ENCODE peak calls at places on chromosomes 3 and 15, in seven cellular contexts. X is endothelial cell, A is GM23338, O is retinal pigment epithelial cell, R is fibroblast of pulmonary artery, V is right atrium auricular region, J is choroid plexus epithelial cell. W is an unnamed sample.

GRCh38 chr3:33749546-33750215 is 31.6 kb upstream of the CLASP2 start:
- DNase-seq in X (no peak), A (no peak), O (no peak), R (peak; percentile 58), V (no peak), J (peak; percentile 73), W (no peak)

GRCh38 chr15:74406992-74407705 is 26.6 kb downstream of the SEMA7A start:
- DNase-seq in X (no peak), A (peak; percentile 29), O (peak; percentile 61), R (peak; percentile 83), V (no peak), J (peak; percentile 79), W (peak; percentile 88)

GRCh38 chr3:25664066-25664809 is 469 bp downstream of the TOP2B start:
- DNase-seq in X (peak; percentile 76), A (peak; percentile 72), O (no peak), R (peak; percentile 42), V (peak; percentile 80), J (peak; percentile 48), W (peak; percentile 88)

GRCh38 chr3:66039590-66039887 is 821 bp upstream of the MAGI1 start:
- DNase-seq in X (peak; percentile 58), A (peak; percentile 74), O (no peak), R (peak; percentile 40), V (peak; percentile 67), J (peak; percentile 55), W (no peak)

GRCh38 chr15:100810831-100811230 is 68.8 kb upstream of the ALDH1A3 start:
- DNase-seq in X (no peak), A (no peak), O (no peak), R (no peak), V (no peak), J (no peak), W (no peak)

GRCh38 chr15:23686466-23687142 is 501 bp downstream of the NDN start:
- DNase-seq in X (peak; percentile 21), A (peak; percentile 34), O (no peak), R (peak; percentile 12), V (no peak), J (no peak), W (no peak)

GRCh38 chr3:99128740-99129505 is 227.4 kb upstream of the DCBLD2 start:
- DNase-seq in X (no peak), A (no peak), O (peak; percentile 99), R (peak; percentile 95), V (no peak), J (peak; percentile 97), W (no peak)

GRCh38 chr3:168063122-168063521 is 32.6 kb downstream of the GOLIM4 start:
- DNase-seq in X (no peak), A (no peak), O (no peak), R (no peak), V (no peak), J (no peak), W (no peak)

GRCh38 chr15:63939531-63940130 is 105.9 kb upstream of the HERC1 start:
- DNase-seq in X (peak; percentile 25), A (no peak), O (no peak), R (peak; percentile 90), V (peak; percentile 59), J (peak; percentile 92), W (peak; percentile 42)

GRCh38 chr15:50576156-50576555 is 29.7 kb upstream of the USP50 start:
- DNase-seq in X (no peak), A (no peak), O (no peak), R (no peak), V (no peak), J (peak; percentile 49), W (no peak)

GRCh38 chr3:184291044-184291737 is 7.8 kb upstream of the PSMD2 start:
- DNase-seq in X (no peak), A (no peak), O (no peak), R (no peak), V (no peak), J (no peak), W (no peak)

GRCh38 chr3:19173945-19174344 is 25.6 kb downstream of the KCNH8 start:
- DNase-seq in X (no peak), A (peak; percentile 74), O (no peak), R (no peak), V (no peak), J (no peak), W (no peak)

GRCh38 chr3:146491303-146491702 is 21.9 kb upstream of the PLSCR2 start:
- DNase-seq in X (no peak), A (no peak), O (no peak), R (peak; percentile 65), V (no peak), J (peak; percentile 53), W (no peak)

GRCh38 chr3:177934001-177934891 is 602.0 kb upstream of the KCNMB2 start:
- DNase-seq in X (no peak), A (peak; percentile 6), O (peak; percentile 29), R (peak; percentile 85), V (no peak), J (peak; percentile 93), W (no peak)

GRCh38 chr15:78260489-78260888 is 3.9 kb upstream of the DNAJA4 start:
- DNase-seq in X (no peak), A (no peak), O (no peak), R (no peak), V (no peak), J (no peak), W (no peak)

GRCh38 chr3:150412599-150413069 is 4.5 kb downstream of the TSC22D2 start:
- DNase-seq in X (no peak), A (no peak), O (peak; percentile 35), R (peak; percentile 85), V (no peak), J (peak; percentile 93), W (no peak)

GRCh38 chr15:83379574-83379973 is 67.6 kb upstream of the SH3GL3 start:
- DNase-seq in X (no peak), A (peak; percentile 59), O (no peak), R (no peak), V (no peak), J (no peak), W (no peak)

GRCh38 chr3:82163907-82164520 is 402.6 kb upstream of the GBE1 start:
- DNase-seq in X (no peak), A (peak; percentile 73), O (no peak), R (peak; percentile 38), V (no peak), J (peak; percentile 67), W (no peak)

GRCh38 chr3:15368561-15369135 is 36.3 kb upstream of the SH3BP5 start:
- DNase-seq in X (no peak), A (no peak), O (no peak), R (peak; percentile 31), V (no peak), J (no peak), W (no peak)

GRCh38 chr3:40873456-40873855 is 325.8 kb upstream of the CTNNB1 start:
- DNase-seq in X (no peak), A (no peak), O (no peak), R (no peak), V (no peak), J (no peak), W (no peak)

GRCh38 chr15:100614336-100614735 is 11.9 kb downstream of the ASB7 start:
- DNase-seq in X (no peak), A (no peak), O (no peak), R (no peak), V (no peak), J (no peak), W (no peak)

DNA sequence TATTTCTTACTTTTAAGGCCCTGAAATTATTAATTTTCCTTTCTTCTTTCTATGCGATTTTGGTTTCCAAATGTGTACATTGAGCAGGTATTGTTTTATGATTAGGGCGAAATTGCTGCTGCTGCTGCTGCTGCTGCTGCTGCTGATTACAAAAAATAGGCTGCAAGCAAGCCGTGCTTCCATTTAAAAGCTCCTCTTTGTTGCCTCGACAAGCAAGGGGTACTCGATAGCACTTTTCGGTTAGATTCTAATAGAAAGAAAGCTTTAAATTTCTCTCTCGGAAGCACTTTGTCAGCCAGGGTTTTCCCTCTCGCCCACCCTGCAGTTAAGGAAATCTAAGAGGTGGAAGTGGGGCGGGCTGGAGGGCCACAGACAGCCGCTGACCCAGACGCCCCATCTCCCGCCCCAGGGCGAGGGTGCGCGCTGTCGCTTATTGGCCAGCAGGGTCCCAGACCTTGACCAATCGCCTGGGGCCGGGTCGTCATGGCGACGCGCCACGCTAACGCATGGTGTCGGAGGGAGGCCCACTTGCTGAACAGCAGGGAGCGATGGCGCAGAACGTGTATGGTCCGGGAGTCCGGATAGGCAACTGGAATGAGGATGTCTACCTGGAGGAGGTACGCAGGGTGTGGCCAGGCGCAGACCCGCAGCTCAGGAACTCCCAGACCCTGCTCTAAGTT is at the start of gene CFAP161:
- DNase-seq in X (peak; percentile 85), A (peak; percentile 96), O (peak; percentile 17), R (peak; percentile 73), V (peak; percentile 78), J (peak; percentile 69), W (no peak)
- TF ChIP-seq CTCF in X (no peak), A (no peak), O (no peak), R (no peak), V (no peak), J (no peak), W (no peak)

GRCh38 chr15:40796041-40796440 is 10.8 kb upstream of the ZFYVE19 start:
- DNase-seq in X (no peak), A (no peak), O (no peak), R (no peak), V (no peak), J (no peak), W (no peak)
- TF ChIP-seq CTCF in X (no peak), A (no peak), O (no peak), R (no peak), V (no peak), J (no peak), W (no peak)

DNA sequence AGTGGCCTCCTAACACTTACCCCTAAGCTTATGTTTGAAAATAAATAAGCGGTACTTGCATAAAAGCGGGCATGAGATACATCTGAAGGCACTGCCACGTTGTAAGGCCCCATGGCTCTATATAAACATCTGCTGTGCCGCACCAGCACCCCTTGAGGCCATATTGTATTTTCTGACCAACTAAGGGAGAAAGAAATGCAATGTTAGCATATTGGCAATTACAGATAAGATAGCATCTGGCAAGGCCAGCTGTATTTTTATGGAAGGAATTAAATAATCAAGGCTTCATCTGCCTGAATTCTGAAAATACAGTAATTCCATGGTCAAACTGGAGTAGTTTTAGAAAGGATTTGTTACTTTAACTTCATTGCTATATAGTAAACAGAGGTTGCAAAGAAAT is 28.7 kb downstream of the TMEM39A start:
- DNase-seq in X (no peak), A (no peak), O (no peak), R (no peak), V (no peak), J (no peak), W (no peak)
- TF ChIP-seq CTCF in X (no peak), A (no peak), O (no peak), R (no peak), V (no peak), J (no peak), W (no peak)

GRCh38 chr3:128503164-128503651 is 10.2 kb upstream of the GATA2 start:
- DNase-seq in X (no peak), A (peak; percentile 68), O (no peak), R (no peak), V (peak; percentile 48), J (peak; percentile 17), W (peak; percentile 74)
- TF ChIP-seq CTCF in X (no peak), A (peak; percentile 83), O (peak; percentile 37), R (peak; percentile 16), V (no peak), J (peak; percentile 39), W (peak; percentile 29)

GRCh38 chr15:39786444-39787056 is 3.9 kb upstream of the FSIP1 start:
- DNase-seq in X (no peak), A (peak; percentile 93), O (no peak), R (peak; percentile 80), V (no peak), J (peak; percentile 83), W (no peak)
- TF ChIP-seq CTCF in X (peak; percentile 35), A (peak; percentile 68), O (peak; percentile 57), R (peak; percentile 50), V (peak; percentile 29), J (peak; percentile 71), W (peak; percentile 76)